ENCODE peak calls at places on chromosomes 13 and 19, in nine cellular contexts. V is C1 segment of cervical spinal cord; O is right cardiac atrium; U is astrocyte of the hippocampus; R is AG04450; Z is ELR; P is stimulated activated CD8-positive, alpha-beta memory T cell treated with anti-CD3 and anti-CD28 coated beads, Interleukin-4, amount 100 ng/mL, for 1 hour; K is HS-27A; Y is HuH-7. G is an unnamed sample.

GRCh38 chr19:38089440-38089839 is 134.6 kb downstream of the DPF1 start:
- DNase-seq in Z (no peak), K (no peak), Y (no peak), V (no peak), U (no peak), O (no peak), R (no peak), P (no peak), G (no peak)

GRCh38 chr13:98592353-98592740 is 15.4 kb upstream of the STK24 start:
- DNase-seq in R (no peak), Z (no peak), Y (no peak), V (no peak), K (no peak), U (no peak), O (no peak), P (no peak), G (no peak)

GRCh38 chr13:98651716-98652115 is 74.8 kb upstream of the STK24 start:
- DNase-seq in Y (no peak), K (no peak), R (no peak), Z (no peak), P (no peak), V (no peak), O (no peak), U (no peak), G (no peak)

GRCh38 chr13:60583911-60584753 is 187.1 kb downstream of the TDRD3 start:
- DNase-seq in Y (no peak), V (no peak), U (peak), O (no peak), Z (peak), P (no peak), K (peak), R (peak), G (no peak)

GRCh38 chr13:110797230-110797877 is 83.9 kb downstream of the ING1 start:
- DNase-seq in Y (no peak), O (no peak), Z (no peak), R (no peak), U (no peak), P (no peak), V (no peak), K (no peak), G (no peak)

GRCh38 chr19:53086949-53087348 is 16.3 kb downstream of the ZNF160 start:
- DNase-seq in O (peak), K (no peak), Y (no peak), R (no peak), V (no peak), P (no peak), Z (peak), U (peak), G (peak)

GRCh38 chr19:10255358-10255757 is 3.3 kb downstream of the MRPL4 start:
- DNase-seq in R (no peak), P (no peak), Z (no peak), K (no peak), U (no peak), O (no peak), V (no peak), Y (no peak), G (no peak)

GRCh38 chr19:33453207-33453736 is 68.3 kb downstream of the PEPD start:
- DNase-seq in P (no peak), O (no peak), V (no peak), U (no peak), Y (no peak), R (no peak), K (no peak), Z (no peak), G (no peak)

GRCh38 chr13:63408227-63409202 is 1992.9 kb upstream of the PCDH20 start:
- DNase-seq in V (no peak), U (peak), K (no peak), Y (no peak), O (no peak), R (no peak), Z (no peak), P (no peak), G (no peak)

G was measured in kidney.